ENCODE peak calls at places on chromosome 6, in six cellular contexts. One of them, this sample, is unnamed.

GRCh38 chr6:166907373-166907841 is 48.9 kb downstream of the RNASET2 start:
- DNase-seq in lower lobe of right lung: no peak
- DNase-seq in activated CD8-positive, alpha-beta memory T cell treated with anti-CD3 and anti-CD28 coated beads, Interleukin-2, amount 50 U/mL, for 4 hours: no peak
- DNase-seq in psoas muscle: no peak
- DNase-seq in RPMI8226: no peak
- DNase-seq in Caki2: no peak
- DNase-seq in this sample: no peak

GRCh38 chr6:8389034-8389818 is 46.1 kb downstream of the SLC35B3 start:
- DNase-seq in Caki2: no peak
- DNase-seq in psoas muscle: no peak
- DNase-seq in lower lobe of right lung: no peak
- DNase-seq in RPMI8226: no peak
- DNase-seq in activated CD8-positive, alpha-beta memory T cell treated with anti-CD3 and anti-CD28 coated beads, Interleukin-2, amount 50 U/mL, for 4 hours: no peak
- DNase-seq in this sample: no peak

GRCh38 chr6:106315765-106316375 is 9.7 kb downstream of the ATG5 start:
- DNase-seq in activated CD8-positive, alpha-beta memory T cell treated with anti-CD3 and anti-CD28 coated beads, Interleukin-2, amount 50 U/mL, for 4 hours: no peak
- DNase-seq in psoas muscle: no peak
- DNase-seq in lower lobe of right lung: no peak
- DNase-seq in RPMI8226: no peak
- DNase-seq in Caki2: no peak
- DNase-seq in this sample: no peak

GRCh38 chr6:53107091-53107490 is 41.5 kb downstream of the GCM1 start:
- DNase-seq in lower lobe of right lung: no peak
- DNase-seq in RPMI8226: no peak
- DNase-seq in activated CD8-positive, alpha-beta memory T cell treated with anti-CD3 and anti-CD28 coated beads, Interleukin-2, amount 50 U/mL, for 4 hours: no peak
- DNase-seq in psoas muscle: no peak
- DNase-seq in Caki2: peak; percentile 45
- DNase-seq in this sample: no peak

GRCh38 chr6:2237001-2237400 is 8.4 kb downstream of the GMDS start:
- DNase-seq in RPMI8226: no peak
- DNase-seq in Caki2: peak; percentile 37
- DNase-seq in psoas muscle: no peak
- DNase-seq in activated CD8-positive, alpha-beta memory T cell treated with anti-CD3 and anti-CD28 coated beads, Interleukin-2, amount 50 U/mL, for 4 hours: no peak
- DNase-seq in lower lobe of right lung: no peak
- DNase-seq in this sample: peak; percentile 39

GRCh38 chr6:107179004-107179403 is 63.7 kb upstream of the BEND3 start:
- DNase-seq in psoas muscle: no peak
- DNase-seq in Caki2: no peak
- DNase-seq in activated CD8-positive, alpha-beta memory T cell treated with anti-CD3 and anti-CD28 coated beads, Interleukin-2, amount 50 U/mL, for 4 hours: no peak
- DNase-seq in lower lobe of right lung: no peak
- DNase-seq in RPMI8226: no peak
- DNase-seq in this sample: peak; percentile 55

GRCh38 chr6:129730477-129731165 is 20.6 kb upstream of the ARHGAP18 start:
- DNase-seq in RPMI8226: peak; percentile 44
- DNase-seq in lower lobe of right lung: no peak
- DNase-seq in psoas muscle: no peak
- DNase-seq in activated CD8-positive, alpha-beta memory T cell treated with anti-CD3 and anti-CD28 coated beads, Interleukin-2, amount 50 U/mL, for 4 hours: peak; percentile 18
- DNase-seq in Caki2: peak; percentile 60
- DNase-seq in this sample: peak; percentile 61

GRCh38 chr6:30757261-30757935 is 13.1 kb upstream of the IER3 start:
- DNase-seq in lower lobe of right lung: no peak
- DNase-seq in Caki2: no peak
- DNase-seq in activated CD8-positive, alpha-beta memory T cell treated with anti-CD3 and anti-CD28 coated beads, Interleukin-2, amount 50 U/mL, for 4 hours: no peak
- DNase-seq in psoas muscle: no peak
- DNase-seq in RPMI8226: peak; percentile 64
- DNase-seq in this sample: peak; percentile 40

GRCh38 chr6:98547634-98548033 is 286.7 kb upstream of the POU3F2 start:
- DNase-seq in activated CD8-positive, alpha-beta memory T cell treated with anti-CD3 and anti-CD28 coated beads, Interleukin-2, amount 50 U/mL, for 4 hours: no peak
- DNase-seq in psoas muscle: no peak
- DNase-seq in Caki2: no peak
- DNase-seq in RPMI8226: no peak
- DNase-seq in lower lobe of right lung: no peak
- DNase-seq in this sample: no peak

GRCh38 chr6:29620629-29621028 is 12.4 kb downstream of the GABBR1 start:
- DNase-seq in Caki2: no peak
- DNase-seq in psoas muscle: no peak
- DNase-seq in lower lobe of right lung: no peak
- DNase-seq in RPMI8226: no peak
- DNase-seq in activated CD8-positive, alpha-beta memory T cell treated with anti-CD3 and anti-CD28 coated beads, Interleukin-2, amount 50 U/mL, for 4 hours: no peak
- DNase-seq in this sample: no peak

GRCh38 chr6:170185175-170185970 is 105.5 kb downstream of the DLL1 start:
- DNase-seq in psoas muscle: no peak
- DNase-seq in lower lobe of right lung: no peak
- DNase-seq in activated CD8-positive, alpha-beta memory T cell treated with anti-CD3 and anti-CD28 coated beads, Interleukin-2, amount 50 U/mL, for 4 hours: no peak
- DNase-seq in RPMI8226: no peak
- DNase-seq in Caki2: no peak
- DNase-seq in this sample: no peak

GRCh38 chr6:10479939-10480700 is 41.0 kb upstream of the GCNT2 start:
- DNase-seq in activated CD8-positive, alpha-beta memory T cell treated with anti-CD3 and anti-CD28 coated beads, Interleukin-2, amount 50 U/mL, for 4 hours: no peak
- DNase-seq in psoas muscle: no peak
- DNase-seq in RPMI8226: no peak
- DNase-seq in lower lobe of right lung: no peak
- DNase-seq in Caki2: no peak
- DNase-seq in this sample: no peak

GRCh38 chr6:47180633-47181032 is 129.1 kb downstream of the TNFRSF21 start:
- DNase-seq in psoas muscle: no peak
- DNase-seq in activated CD8-positive, alpha-beta memory T cell treated with anti-CD3 and anti-CD28 coated beads, Interleukin-2, amount 50 U/mL, for 4 hours: no peak
- DNase-seq in Caki2: peak; percentile 38
- DNase-seq in lower lobe of right lung: no peak
- DNase-seq in RPMI8226: no peak
- DNase-seq in this sample: no peak

GRCh38 chr6:144590540-144590939 is 305.4 kb downstream of the UTRN start:
- DNase-seq in lower lobe of right lung: no peak
- DNase-seq in Caki2: no peak
- DNase-seq in psoas muscle: no peak
- DNase-seq in activated CD8-positive, alpha-beta memory T cell treated with anti-CD3 and anti-CD28 coated beads, Interleukin-2, amount 50 U/mL, for 4 hours: no peak
- DNase-seq in RPMI8226: peak; percentile 25
- DNase-seq in this sample: no peak

GRCh38 chr6:16539086-16539931 is 222.0 kb downstream of the ATXN1 start:
- DNase-seq in RPMI8226: no peak
- DNase-seq in lower lobe of right lung: no peak
- DNase-seq in psoas muscle: no peak
- DNase-seq in activated CD8-positive, alpha-beta memory T cell treated with anti-CD3 and anti-CD28 coated beads, Interleukin-2, amount 50 U/mL, for 4 hours: no peak
- DNase-seq in Caki2: peak; percentile 57
- DNase-seq in this sample: no peak

GRCh38 chr6:75409286-75409685 is 84.3 kb downstream of the FILIP1 start:
- DNase-seq in lower lobe of right lung: no peak
- DNase-seq in activated CD8-positive, alpha-beta memory T cell treated with anti-CD3 and anti-CD28 coated beads, Interleukin-2, amount 50 U/mL, for 4 hours: no peak
- DNase-seq in RPMI8226: no peak
- DNase-seq in Caki2: no peak
- DNase-seq in psoas muscle: no peak
- DNase-seq in this sample: no peak

GRCh38 chr6:5135783-5136376 is 50.7 kb downstream of the PPP1R3G start:
- DNase-seq in RPMI8226: peak; percentile 18
- DNase-seq in psoas muscle: no peak
- DNase-seq in Caki2: peak; percentile 37
- DNase-seq in lower lobe of right lung: no peak
- DNase-seq in activated CD8-positive, alpha-beta memory T cell treated with anti-CD3 and anti-CD28 coated beads, Interleukin-2, amount 50 U/mL, for 4 hours: peak; percentile 41
- DNase-seq in this sample: peak; percentile 69

GRCh38 chr6:168130683-168131371 is 51.8 kb upstream of the FRMD1 start:
- DNase-seq in activated CD8-positive, alpha-beta memory T cell treated with anti-CD3 and anti-CD28 coated beads, Interleukin-2, amount 50 U/mL, for 4 hours: no peak
- DNase-seq in lower lobe of right lung: no peak
- DNase-seq in Caki2: no peak
- DNase-seq in psoas muscle: no peak
- DNase-seq in RPMI8226: no peak
- DNase-seq in this sample: no peak

GRCh38 chr6:31569861-31570536 is 2.1 kb upstream of the LTA start:
- DNase-seq in RPMI8226: no peak
- DNase-seq in activated CD8-positive, alpha-beta memory T cell treated with anti-CD3 and anti-CD28 coated beads, Interleukin-2, amount 50 U/mL, for 4 hours: no peak
- DNase-seq in Caki2: no peak
- DNase-seq in psoas muscle: no peak
- DNase-seq in lower lobe of right lung: no peak
- DNase-seq in this sample: no peak

GRCh38 chr6:168582581-168582981 is 141.6 kb downstream of the SMOC2 start:
- DNase-seq in Caki2: no peak
- DNase-seq in lower lobe of right lung: no peak
- DNase-seq in RPMI8226: no peak
- DNase-seq in psoas muscle: no peak
- DNase-seq in activated CD8-positive, alpha-beta memory T cell treated with anti-CD3 and anti-CD28 coated beads, Interleukin-2, amount 50 U/mL, for 4 hours: no peak
- DNase-seq in this sample: no peak

GRCh38 chr6:3748208-3748701 is 3.3 kb downstream of the PXDC1 start:
- DNase-seq in psoas muscle: peak; percentile 81
- DNase-seq in lower lobe of right lung: peak; percentile 70
- DNase-seq in activated CD8-positive, alpha-beta memory T cell treated with anti-CD3 and anti-CD28 coated beads, Interleukin-2, amount 50 U/mL, for 4 hours: no peak
- DNase-seq in RPMI8226: peak; percentile 83
- DNase-seq in Caki2: peak; percentile 64
- DNase-seq in this sample: peak; percentile 89

GRCh38 chr6:163001341-163001740 is 273.6 kb downstream of the PACRG start:
- DNase-seq in psoas muscle: no peak
- DNase-seq in RPMI8226: no peak
- DNase-seq in activated CD8-positive, alpha-beta memory T cell treated with anti-CD3 and anti-CD28 coated beads, Interleukin-2, amount 50 U/mL, for 4 hours: no peak
- DNase-seq in lower lobe of right lung: no peak
- DNase-seq in Caki2: no peak
- DNase-seq in this sample: no peak

GRCh38 chr6:72784581-72784980 is 162.7 kb downstream of the KCNQ5 start:
- DNase-seq in psoas muscle: no peak
- DNase-seq in lower lobe of right lung: no peak
- DNase-seq in activated CD8-positive, alpha-beta memory T cell treated with anti-CD3 and anti-CD28 coated beads, Interleukin-2, amount 50 U/mL, for 4 hours: no peak
- DNase-seq in RPMI8226: no peak
- DNase-seq in Caki2: no peak
- DNase-seq in this sample: no peak

GRCh38 chr6:75220365-75220764 is 14.5 kb upstream of the COL12A1 start:
- DNase-seq in activated CD8-positive, alpha-beta memory T cell treated with anti-CD3 and anti-CD28 coated beads, Interleukin-2, amount 50 U/mL, for 4 hours: no peak
- DNase-seq in psoas muscle: no peak
- DNase-seq in RPMI8226: no peak
- DNase-seq in Caki2: no peak
- DNase-seq in lower lobe of right lung: no peak
- DNase-seq in this sample: peak; percentile 67

GRCh38 chr6:125807293-125807692 is 16.5 kb downstream of the NCOA7 start:
- DNase-seq in activated CD8-positive, alpha-beta memory T cell treated with anti-CD3 and anti-CD28 coated beads, Interleukin-2, amount 50 U/mL, for 4 hours: no peak
- DNase-seq in RPMI8226: no peak
- DNase-seq in psoas muscle: no peak
- DNase-seq in lower lobe of right lung: no peak
- DNase-seq in Caki2: no peak
- DNase-seq in this sample: no peak

GRCh38 chr6:110408891-110409290 is 6.5 kb downstream of the DDO start:
- DNase-seq in RPMI8226: peak; percentile 8
- DNase-seq in activated CD8-positive, alpha-beta memory T cell treated with anti-CD3 and anti-CD28 coated beads, Interleukin-2, amount 50 U/mL, for 4 hours: no peak
- DNase-seq in lower lobe of right lung: no peak
- DNase-seq in psoas muscle: no peak
- DNase-seq in Caki2: no peak
- DNase-seq in this sample: no peak

GRCh38 chr6:4973415-4973814 is 30.4 kb downstream of the RPP40 start:
- DNase-seq in psoas muscle: no peak
- DNase-seq in RPMI8226: no peak
- DNase-seq in lower lobe of right lung: no peak
- DNase-seq in activated CD8-positive, alpha-beta memory T cell treated with anti-CD3 and anti-CD28 coated beads, Interleukin-2, amount 50 U/mL, for 4 hours: no peak
- DNase-seq in Caki2: no peak
- DNase-seq in this sample: no peak

GRCh38 chr6:154301086-154301625 is 55.4 kb downstream of the IPCEF1 start:
- DNase-seq in activated CD8-positive, alpha-beta memory T cell treated with anti-CD3 and anti-CD28 coated beads, Interleukin-2, amount 50 U/mL, for 4 hours: no peak
- DNase-seq in Caki2: no peak
- DNase-seq in lower lobe of right lung: no peak
- DNase-seq in RPMI8226: no peak
- DNase-seq in psoas muscle: no peak
- DNase-seq in this sample: no peak

GRCh38 chr6:21395121-21395520 is 198.4 kb upstream of the SOX4 start:
- DNase-seq in RPMI8226: no peak
- DNase-seq in Caki2: no peak
- DNase-seq in activated CD8-positive, alpha-beta memory T cell treated with anti-CD3 and anti-CD28 coated beads, Interleukin-2, amount 50 U/mL, for 4 hours: no peak
- DNase-seq in psoas muscle: no peak
- DNase-seq in lower lobe of right lung: no peak
- DNase-seq in this sample: no peak

GRCh38 chr6:113855500-113856010 is 1.6 kb upstream of the MARCKS start:
- DNase-seq in activated CD8-positive, alpha-beta memory T cell treated with anti-CD3 and anti-CD28 coated beads, Interleukin-2, amount 50 U/mL, for 4 hours: no peak
- DNase-seq in psoas muscle: no peak
- DNase-seq in RPMI8226: no peak
- DNase-seq in lower lobe of right lung: peak; percentile 51
- DNase-seq in Caki2: peak; percentile 43
- DNase-seq in this sample: peak; percentile 40

GRCh38 chr6:51108563-51109234 is 290.0 kb downstream of the TFAP2B start:
- DNase-seq in Caki2: no peak
- DNase-seq in psoas muscle: no peak
- DNase-seq in activated CD8-positive, alpha-beta memory T cell treated with anti-CD3 and anti-CD28 coated beads, Interleukin-2, amount 50 U/mL, for 4 hours: no peak
- DNase-seq in lower lobe of right lung: no peak
- DNase-seq in RPMI8226: no peak
- DNase-seq in this sample: no peak

GRCh38 chr6:108348655-108349349 is 53.9 kb downstream of the AFG1L start:
- DNase-seq in RPMI8226: no peak
- DNase-seq in lower lobe of right lung: no peak
- DNase-seq in psoas muscle: no peak
- DNase-seq in Caki2: no peak
- DNase-seq in activated CD8-positive, alpha-beta memory T cell treated with anti-CD3 and anti-CD28 coated beads, Interleukin-2, amount 50 U/mL, for 4 hours: no peak
- DNase-seq in this sample: no peak

GRCh38 chr6:75727206-75727605 is 21.8 kb upstream of the MYO6 start:
- DNase-seq in activated CD8-positive, alpha-beta memory T cell treated with anti-CD3 and anti-CD28 coated beads, Interleukin-2, amount 50 U/mL, for 4 hours: no peak
- DNase-seq in psoas muscle: no peak
- DNase-seq in lower lobe of right lung: no peak
- DNase-seq in Caki2: no peak
- DNase-seq in RPMI8226: no peak
- DNase-seq in this sample: no peak

This sample was measured in lung microvascular endothelial cell.